ENCODE peak calls at places on chromosomes 7 and 10, in four cellular contexts. N is keratinocyte, H is ascending aorta, S is left ventricle myocardium inferior. G is an unnamed sample.

GRCh38 chr10:33722067-33722466 is 387.6 kb upstream of the NRP1 start:
- DNase-seq in N (no peak), H (no peak), S (no peak), G (no peak)

GRCh38 chr7:91288208-91288824 is 24.1 kb downstream of the FZD1 start:
- DNase-seq in N (no peak), H (no peak), S (peak; percentile 29), G (no peak)

GRCh38 chr7:1397491-1398327 is 61.6 kb downstream of the MICALL2 start:
- DNase-seq in N (no peak), H (no peak), S (no peak), G (no peak)

GRCh38 chr7:47337021-47337492 is 244.9 kb downstream of the TNS3 start:
- DNase-seq in N (no peak), H (no peak), S (no peak), G (no peak)

GRCh38 chr7:87715511-87715910 is 87.3 kb downstream of the RUNDC3B start:
- DNase-seq in N (no peak), H (no peak), S (no peak), G (no peak)

GRCh38 chr10:34817586-34817985 is 2.5 kb upstream of the PARD3 start:
- DNase-seq in N (no peak), H (peak; percentile 24), S (no peak), G (no peak)

GRCh38 chr7:20783716-20784310 is 2.9 kb downstream of the SP8 start:
- DNase-seq in N (no peak), H (no peak), S (no peak), G (no peak)

GRCh38 chr10:12625393-12626023 is 276.2 kb downstream of the CAMK1D start:
- DNase-seq in N (no peak), H (no peak), S (no peak), G (no peak)

GRCh38 chr10:111171183-111171582 is 94.4 kb downstream of the ADRA2A start:
- DNase-seq in N (no peak), H (no peak), S (no peak), G (no peak)

DNA sequence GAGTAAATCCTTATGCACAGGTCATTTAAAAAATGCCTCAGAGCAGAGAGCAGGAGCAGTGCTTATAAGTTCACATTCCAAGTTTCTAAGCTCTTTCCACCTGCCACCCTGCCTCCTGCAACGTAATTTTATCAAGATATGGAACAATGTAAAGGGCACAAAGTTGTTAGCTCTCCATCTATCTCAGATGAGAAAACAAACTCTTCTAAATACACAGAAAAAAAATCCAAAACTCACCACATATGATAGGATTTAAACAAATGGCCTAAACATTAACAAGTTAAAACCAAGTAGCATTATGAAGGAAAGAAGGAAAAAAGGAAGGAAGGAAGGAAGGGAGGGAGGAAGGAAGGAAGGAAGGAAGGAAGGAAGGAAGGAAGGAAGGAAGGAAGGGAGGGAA is 1132.8 kb downstream of the GRM8 start:
- DNase-seq in N (no peak), H (no peak), S (no peak), G (no peak)
- H3K27ac ChIP-seq in N (no peak overlapping the region), H (no peak overlapping the region), S (no peak overlapping the region), G (no peak overlapping the region)

GRCh38 chr10:80498833-80499671 is 38.6 kb upstream of the SH2D4B start:
- DNase-seq in N (no peak), H (peak; percentile 95), S (peak; percentile 91), G (peak; percentile 74)
- H3K27ac ChIP-seq in N (peak overlapping the region; percentile 89), H (peak overlapping the region; percentile 52), S (peak overlapping the region; percentile 91), G (peak overlapping the region; percentile 99)

GRCh38 chr7:3301831-3302618 is 973 bp downstream of the SDK1 start:
- DNase-seq in N (no peak), H (no peak), S (no peak), G (no peak)
- H3K27ac ChIP-seq in N (no peak overlapping the region), H (peak overlapping the region; percentile 79), S (peak overlapping the region; percentile 38), G (no peak overlapping the region)

GRCh38 chr10:26520575-26520974 is 82.4 kb downstream of the APBB1IP start:
- DNase-seq in N (no peak), H (no peak), S (no peak), G (no peak)

GRCh38 chr10:26513101-26513500 is 75.0 kb downstream of the APBB1IP start:
- DNase-seq in N (no peak), H (no peak), S (no peak), G (no peak)

GRCh38 chr10:26517141-26517890 is 79.2 kb downstream of the APBB1IP start:
- DNase-seq in N (no peak), H (no peak), S (no peak), G (no peak)

GRCh38 chr10:26519803-26520202 is 81.7 kb downstream of the APBB1IP start:
- DNase-seq in N (no peak), H (no peak), S (no peak), G (no peak)

DNA sequence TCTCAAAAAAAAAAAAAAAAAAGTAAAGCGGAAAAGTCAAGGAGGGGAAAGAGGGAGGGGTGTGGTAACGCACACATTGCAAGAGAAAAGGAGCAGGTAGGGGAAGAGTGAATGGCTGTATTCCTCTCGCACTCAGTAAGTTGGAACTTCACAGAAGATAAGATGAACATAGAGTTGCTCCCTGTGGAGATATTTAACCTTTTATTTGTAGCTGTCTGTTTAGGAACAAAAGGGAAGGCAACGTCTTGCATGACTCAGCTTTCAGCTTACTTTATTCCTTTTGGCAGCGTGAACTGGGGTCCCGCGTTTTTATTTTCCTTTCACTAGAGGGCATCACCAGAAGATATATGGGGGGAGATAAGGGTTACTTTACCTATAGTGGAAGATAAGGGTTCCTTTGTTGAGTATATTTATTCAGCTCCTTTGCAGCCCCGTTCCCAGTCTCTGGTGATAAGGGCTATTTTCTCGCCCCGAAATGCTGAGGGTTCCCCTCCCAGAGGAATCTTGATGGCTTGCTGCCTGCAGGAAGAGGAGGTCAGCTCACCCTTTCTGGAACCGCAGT is 78.5 kb downstream of the APBB1IP start:
- DNase-seq in N (no peak), H (no peak), S (no peak), G (no peak)
- H3K27ac ChIP-seq in N (no peak overlapping the region), H (no peak overlapping the region), S (no peak overlapping the region), G (no peak overlapping the region)

GRCh38 chr7:155809332-155809946 is 2.8 kb downstream of the SHH start:
- DNase-seq in N (no peak), H (no peak), S (no peak), G (no peak)

GRCh38 chr7:155811560-155811894 is 736 bp downstream of the SHH start:
- DNase-seq in N (no peak), H (no peak), S (no peak), G (no peak)

GRCh38 chr7:155808551-155809331 is 3.5 kb downstream of the SHH start:
- DNase-seq in N (no peak), H (no peak), S (no peak), G (no peak)

GRCh38 chr7:155810607-155811559 is 1.4 kb downstream of the SHH start:
- DNase-seq in N (no peak), H (no peak), S (no peak), G (no peak)

GRCh38 chr7:155809947-155810606 is 2.2 kb downstream of the SHH start:
- DNase-seq in N (no peak), H (no peak), S (no peak), G (no peak)
- H3K27ac ChIP-seq in N (no peak overlapping the region), H (no peak overlapping the region), S (no peak overlapping the region), G (no peak overlapping the region)

GRCh38 chr10:8054243-8054497 is 318 bp upstream of the GATA3 start:
- DNase-seq in N (no peak), H (no peak), S (no peak), G (no peak)

GRCh38 chr10:8052970-8053445 is 1.5 kb upstream of the GATA3 start:
- DNase-seq in N (no peak), H (no peak), S (no peak), G (no peak)

GRCh38 chr10:8052344-8052969 is 2.0 kb upstream of the GATA3 start:
- DNase-seq in N (no peak), H (no peak), S (no peak), G (no peak)

GRCh38 chr10:8054498-8055407 is at the start of gene GATA3:
- DNase-seq in N (peak; percentile 60), H (no peak), S (peak; percentile 62), G (peak; percentile 82)

GRCh38 chr10:8053446-8054242 is 844 bp upstream of the GATA3 start:
- DNase-seq in N (no peak), H (peak; percentile 81), S (peak; percentile 78), G (peak; percentile 57)
- H3K27ac ChIP-seq in N (peak overlapping the region; percentile 87), H (no peak overlapping the region), S (peak overlapping the region; percentile 74), G (peak overlapping the region; percentile 92)

GRCh38 chr7:137345799-137346449 is 2.4 kb upstream of the PTN start:
- DNase-seq in N (no peak), H (no peak), S (no peak), G (no peak)

GRCh38 chr7:137342751-137343482 is 616 bp downstream of the PTN start:
- DNase-seq in N (no peak), H (no peak), S (no peak), G (no peak)

GRCh38 chr7:137337902-137338301 is 5.6 kb downstream of the PTN start:
- DNase-seq in N (no peak), H (no peak), S (no peak), G (no peak)

GRCh38 chr7:137342340-137342739 is 1.2 kb downstream of the PTN start:
- DNase-seq in N (no peak), H (no peak), S (no peak), G (no peak)

GRCh38 chr7:137343483-137343841 is at the start of gene PTN:
- DNase-seq in N (no peak), H (no peak), S (peak; percentile 40), G (no peak)
- H3K27ac ChIP-seq in N (no peak within 1 kb of the TSS), H (no peak within 1 kb of the TSS), S (no peak within 1 kb of the TSS), G (no peak within 1 kb of the TSS)

DNA sequence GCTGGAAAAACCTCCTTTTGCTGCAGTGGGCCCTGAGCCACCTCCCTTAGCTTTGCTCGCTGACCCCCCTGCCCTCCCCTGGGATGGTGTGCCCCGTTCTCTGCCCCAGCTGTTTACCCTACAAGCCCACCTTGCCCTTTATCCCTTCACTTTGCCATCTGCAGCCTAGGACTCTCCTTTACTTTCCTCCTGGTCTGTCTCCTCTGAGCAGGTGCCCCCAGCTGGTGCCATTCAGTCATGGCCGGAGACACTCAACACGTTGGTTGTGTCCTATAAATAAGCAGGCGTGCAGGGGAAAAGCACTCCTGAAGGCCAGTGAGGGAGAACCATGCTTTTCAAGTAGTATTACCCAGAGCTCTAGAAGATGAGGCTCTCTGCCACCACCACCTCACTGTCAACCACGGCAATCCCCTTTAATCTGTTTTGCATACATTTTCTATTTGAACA is 6.1 kb downstream of the RASSF4 start:
- DNase-seq in N (no peak), H (no peak), S (no peak), G (no peak)
- H3K27ac ChIP-seq in N (no peak overlapping the region), H (peak overlapping the region; percentile 82), S (peak overlapping the region; percentile 96), G (no peak overlapping the region)